ENCODE peak calls at places on chromosome 5, in five cellular contexts. Y, F, M, B and Z are unnamed samples.

GRCh38 chr5:53246042-53246836 is 136.7 kb upstream of the MOCS2 start:
- DNase-seq in Y (no peak), F (no peak), M (peak; percentile 61), B (no peak), Z (no peak)

GRCh38 chr5:94707359-94707758 is 88.9 kb downstream of the SLF1 start:
- DNase-seq in Y (no peak), F (no peak), M (no peak), B (no peak), Z (no peak)

GRCh38 chr5:148739023-148739422 is 84.7 kb upstream of the HTR4 start:
- DNase-seq in Y (no peak), F (no peak), M (no peak), B (no peak), Z (no peak)

GRCh38 chr5:81762401-81762800 is 11.5 kb upstream of the SSBP2 start:
- DNase-seq in Y (no peak), F (no peak), M (no peak), B (no peak), Z (no peak)

GRCh38 chr5:151647320-151647861 is 39.3 kb downstream of the SPARC start:
- DNase-seq in Y (no peak), F (no peak), M (no peak), B (no peak), Z (no peak)

GRCh38 chr5:74336286-74336685 is 304.2 kb downstream of the ENC1 start:
- DNase-seq in Y (no peak), F (no peak), M (no peak), B (no peak), Z (no peak)

GRCh38 chr5:59134770-59135169 is 551.9 kb downstream of the RAB3C start:
- DNase-seq in Y (no peak), F (no peak), M (no peak), B (no peak), Z (no peak)

GRCh38 chr5:134541736-134542376 is 16.4 kb downstream of the JADE2 start:
- DNase-seq in Y (peak; percentile 66), F (no peak), M (peak; percentile 81), B (no peak), Z (no peak)

GRCh38 chr5:74641778-74642542 is 1.4 kb upstream of the ENC1 start:
- DNase-seq in Y (peak; percentile 34), F (no peak), M (peak; percentile 90), B (peak; percentile 53), Z (peak; percentile 16)

GRCh38 chr5:122124766-122125165 is 4.6 kb upstream of the ZNF474 start:
- DNase-seq in Y (no peak), F (no peak), M (no peak), B (no peak), Z (no peak)

GRCh38 chr5:58891072-58891970 is 308.4 kb downstream of the RAB3C start:
- DNase-seq in Y (peak; percentile 66), F (peak; percentile 59), M (peak; percentile 90), B (peak; percentile 69), Z (peak; percentile 29)